ENCODE peak calls at places on chromosome 10, in four cellular contexts. V, X, W and D are unnamed samples. For H3K4me1, the result is how much of the 10 kb centered on the place peaks cover.

GRCh38 chr10:44380829-44381600 is 3.9 kb downstream of the CXCL12 start:
- DNase-seq in W (no peak), V (no peak), X (no peak), D (no peak)

GRCh38 chr10:69647819-69648218 is 17.8 kb downstream of the FAM241B start:
- DNase-seq in V (no peak), X (no peak), W (no peak), D (no peak)

GRCh38 chr10:14092749-14093148 is 238.0 kb downstream of the FRMD4A start:
- DNase-seq in W (no peak), X (no peak), V (no peak), D (no peak)

GRCh38 chr10:103630156-103630555 is 136.7 kb downstream of the NEURL1 start:
- DNase-seq in W (no peak), V (no peak), X (no peak), D (no peak)

GRCh38 chr10:21700474-21700873 is 166.4 kb downstream of the MLLT10 start:
- DNase-seq in X (no peak), W (no peak), V (no peak), D (no peak)

GRCh38 chr10:19788075-19788686 is 28.1 kb upstream of the PLXDC2 start:
- DNase-seq in V (no peak), W (peak), X (peak), D (peak)

GRCh38 chr10:63972949-63973827 is 452.0 kb downstream of the REEP3 start:
- DNase-seq in V (no peak), X (no peak), W (no peak), D (no peak)

GRCh38 chr10:48609441-48609840 is 4.6 kb upstream of the ARHGAP22 start:
- DNase-seq in W (no peak), X (no peak), V (no peak), D (no peak)

GRCh38 chr10:68105820-68106219 is 3.5 kb upstream of the MYPN start:
- DNase-seq in W (no peak), V (no peak), X (no peak), D (peak)

GRCh38 chr10:73953665-73954064 is 42.7 kb downstream of the PLAU start:
- DNase-seq in V (no peak), X (no peak), W (no peak), D (no peak)

GRCh38 chr10:119190353-119190752 is 11.7 kb upstream of the PRDX3 start:
- DNase-seq in W (no peak), V (peak), X (no peak), D (peak)

GRCh38 chr10:10499839-10500238 is 517.8 kb upstream of the CELF2 start:
- DNase-seq in W (no peak), X (no peak), V (no peak), D (no peak)

GRCh38 chr10:102670871-102671434 is 26.7 kb downstream of the TRIM8 start:
- DNase-seq in X (peak), V (no peak), W (peak), D (no peak)

GRCh38 chr10:70274643-70275042 is 9.2 kb downstream of the NPFFR1 start:
- DNase-seq in V (no peak), X (no peak), W (no peak), D (no peak)

GRCh38 chr10:19683326-19683725 is 132.9 kb upstream of the PLXDC2 start:
- DNase-seq in V (no peak), W (no peak), X (no peak), D (no peak)

GRCh38 chr10:132542086-132542775 is 4.6 kb downstream of the INPP5A start:
- DNase-seq in V (no peak), X (no peak), W (no peak), D (no peak)

GRCh38 chr10:103759100-103759781 is 96.1 kb downstream of the SH3PXD2A start:
- DNase-seq in W (no peak), V (no peak), X (peak), D (peak)

GRCh38 chr10:78913219-78914059 is 155.3 kb upstream of the ZMIZ1 start:
- DNase-seq in V (no peak), X (peak), W (no peak), D (no peak)

GRCh38 chr10:20598590-20598989 is 298.5 kb downstream of the NEBL start:
- DNase-seq in V (no peak), W (no peak), X (no peak), D (no peak)

GRCh38 chr10:65911431-65911830 is 1014.4 kb upstream of the LRRTM3 start:
- DNase-seq in X (no peak), V (no peak), W (no peak), D (no peak)

GRCh38 chr10:63382066-63382465 is 83.7 kb downstream of the JMJD1C start:
- DNase-seq in X (no peak), W (no peak), V (no peak), D (no peak)

GRCh38 chr10:13536674-13537366 is 8.0 kb upstream of the BEND7 start:
- DNase-seq in W (peak), X (peak), V (peak), D (peak)

GRCh38 chr10:93383562-93383981 is 98.6 kb downstream of the MYOF start:
- DNase-seq in X (no peak), V (no peak), W (no peak), D (no peak)

GRCh38 chr10:48803831-48804584 is 119.3 kb downstream of the WDFY4 start:
- DNase-seq in W (no peak), X (no peak), V (no peak), D (no peak)

GRCh38 chr10:126135177-126135576 is 238.8 kb downstream of the FANK1 start:
- DNase-seq in X (no peak), V (no peak), W (no peak), D (no peak)

GRCh38 chr10:43399911-43400310 is 9.1 kb downstream of the HNRNPF start:
- DNase-seq in X (no peak), W (no peak), V (no peak), D (no peak)

GRCh38 chr10:96830511-96831199 is 1.4 kb upstream of the LCOR start:
- DNase-seq in V (peak), X (peak), W (peak), D (peak)

GRCh38 chr10:9877978-9878377 is 1139.7 kb upstream of the CELF2 start:
- DNase-seq in X (no peak), W (peak), V (no peak), D (no peak)

GRCh38 chr10:28685717-28686116 is 8.4 kb downstream of the BAMBI start:
- DNase-seq in V (no peak), X (no peak), W (no peak), D (no peak)

GRCh38 chr10:110746254-110746826 is 102.2 kb downstream of the RBM20 start:
- DNase-seq in W (peak), V (peak), X (peak), D (peak)

GRCh38 chr10:28291881-28292297 is 11.0 kb downstream of the MPP7 start:
- DNase-seq in X (no peak), V (peak), W (no peak), D (no peak)

GRCh38 chr10:12056758-12057157 is 12.0 kb upstream of the DHTKD1 start:
- DNase-seq in X (no peak), V (no peak), W (no peak), D (no peak)

GRCh38 chr10:44016101-44016500 is 367.4 kb upstream of the ZNF32 start:
- DNase-seq in V (no peak), W (no peak), X (no peak), D (no peak)

GRCh38 chr10:77631241-77631640 is 6.4 kb downstream of the KCNMA1 start:
- DNase-seq in V (no peak), X (no peak), W (no peak), D (no peak)
- TF ChIP-seq TCF7L2 in V (no peak), X (no peak), W (no peak), D (no peak)

GRCh38 chr10:89342219-89342966 is 14.6 kb downstream of the IFIT3 start:
- DNase-seq in V (no peak), W (no peak), X (no peak), D (no peak)
- TF ChIP-seq SIN3A in V (no peak), W (no peak), X (no peak), D (no peak)

DNA sequence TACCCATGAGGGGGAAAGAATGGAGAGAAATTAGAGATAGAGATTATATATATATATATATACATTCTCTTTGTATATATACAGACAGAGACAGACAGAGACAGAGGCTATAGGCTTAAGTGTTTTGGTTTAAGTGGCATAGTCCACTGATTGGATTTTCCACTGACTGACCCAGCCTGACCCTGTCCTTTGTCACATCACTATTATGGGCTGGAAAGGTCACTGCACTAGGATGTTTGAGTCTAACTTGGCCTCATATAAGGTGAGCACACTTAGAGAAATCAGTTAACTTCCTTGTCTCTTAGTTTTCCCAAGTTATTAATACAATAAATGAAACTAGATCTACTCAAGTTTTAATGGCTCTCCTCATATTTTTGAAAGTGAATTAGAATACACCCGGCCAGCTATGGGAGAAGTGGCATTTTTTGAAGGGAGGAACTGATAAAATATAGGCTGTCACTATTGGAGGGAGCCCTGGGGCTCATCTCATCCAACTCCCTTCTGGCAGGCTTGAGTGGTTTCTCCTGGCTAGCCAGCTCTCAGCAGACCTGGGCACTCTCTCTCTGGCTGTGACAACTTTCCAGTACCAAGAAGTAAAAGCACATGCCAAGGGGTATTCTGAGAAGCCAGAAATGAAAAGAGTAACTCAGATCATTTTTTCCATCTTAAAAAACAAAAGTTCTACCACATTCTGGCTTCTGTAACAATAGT is 455.6 kb upstream of the ANKRD30A start:
- DNase-seq in X (no peak), V (no peak), W (no peak), D (no peak)
- H3K4me1 ChIP-seq in X (under half), V (under half), W (under half), D (under half)

GRCh38 chr10:59234814-59235429 is 58.5 kb downstream of the PHYHIPL start:
- DNase-seq in V (peak), X (no peak), W (no peak), D (peak)
- TF ChIP-seq TCF7L2 in V (no peak), X (no peak), W (no peak), D (no peak)